ENCODE peak calls at places on chromosomes 1 and 21, in four cellular contexts. B is cardiac muscle cell; Z is stimulated activated CD4-positive, alpha-beta T cell treated with anti-CD3 and anti-CD28 coated beads, Interleukin-2, amount 100 ng/mL, for 48 hours; J is nucleus accumbens. W is an unnamed sample.

GRCh38 chr1:150976879-150977694 is 2.5 kb upstream of the CERS2 start:
- DNase-seq in B (peak; percentile 40), Z (peak; percentile 67), J (peak; percentile 67), W (peak; percentile 97)

GRCh38 chr1:98296681-98297080 is 364.8 kb upstream of the SNX7 start:
- DNase-seq in B (no peak), Z (no peak), J (no peak), W (no peak)

GRCh38 chr1:55727010-55727409 is 511.8 kb upstream of the USP24 start:
- DNase-seq in B (no peak), Z (no peak), J (no peak), W (no peak)

GRCh38 chr1:60103186-60103585 is 29.6 kb upstream of the C1orf87 start:
- DNase-seq in B (no peak), Z (no peak), J (no peak), W (no peak)

GRCh38 chr1:243598433-243598832 is 251.6 kb downstream of the AKT3 start:
- DNase-seq in B (no peak), Z (no peak), J (peak; percentile 62), W (no peak)

GRCh38 chr1:40653851-40654537 is 11.5 kb downstream of the RIMS3 start:
- DNase-seq in B (peak; percentile 74), Z (no peak), J (no peak), W (no peak)

GRCh38 chr21:41615613-41616012 is 107.7 kb upstream of the TMPRSS2 start:
- DNase-seq in B (no peak), Z (no peak), J (no peak), W (no peak)

GRCh38 chr1:234591131-234591530 is 18.8 kb downstream of the IRF2BP2 start:
- DNase-seq in B (no peak), Z (no peak), J (no peak), W (no peak)